ENCODE peak calls at places on chromosome 4, in seven cellular contexts. F is stimulated activated CD8-positive, alpha-beta memory T cell treated with anti-CD3 and anti-CD28 coated beads, Interleukin-2, amount 100 ng/mL, for 48 hours; M is CD8-positive, alpha-beta memory T cell; Q is BE2C; P is activated T-cell treated with anti-CD3 and anti-CD28 coated beads, Interleukin-2, amount 50 U/mL, for 72 hours; N is body of pancreas; H is H4. V is an unnamed sample.

GRCh38 chr4:182068920-182069319 is 174.3 kb upstream of the TENM3 start:
- DNase-seq in F (no peak), M (no peak), Q (no peak), P (no peak), N (no peak), H (no peak), V (no peak)

GRCh38 chr4:81003549-81004240 is 26.8 kb upstream of the BMP3 start:
- DNase-seq in F (no peak), M (no peak), Q (no peak), P (no peak), N (no peak), H (no peak), V (no peak)

GRCh38 chr4:53059253-53059652 is 197.1 kb downstream of the RASL11B start:
- DNase-seq in F (no peak), M (no peak), Q (no peak), P (no peak), N (no peak), H (no peak), V (no peak)

GRCh38 chr4:110610940-110611785 is 11.7 kb downstream of the PITX2 start:
- DNase-seq in F (no peak), M (no peak), Q (no peak), P (no peak), N (no peak), H (no peak), V (no peak)

GRCh38 chr4:189001283-189001970 is 862.2 kb downstream of the TRIML1 start:
- DNase-seq in F (no peak), M (no peak), Q (peak; percentile 75), P (no peak), N (no peak), H (no peak), V (no peak)

GRCh38 chr4:169080970-169081369 is 70.9 kb upstream of the CBR4 start:
- DNase-seq in F (no peak), M (no peak), Q (no peak), P (no peak), N (no peak), H (no peak), V (no peak)

GRCh38 chr4:154030747-154031146 is 241.9 kb upstream of the SFRP2 start:
- DNase-seq in F (no peak), M (no peak), Q (no peak), P (no peak), N (no peak), H (no peak), V (no peak)

GRCh38 chr4:120921456-120922389 is 803 bp downstream of the PRDM5 start:
- DNase-seq in F (peak; percentile 13), M (peak; percentile 5), Q (peak; percentile 69), P (peak; percentile 49), N (peak; percentile 69), H (peak; percentile 40), V (peak; percentile 71)